ENCODE peak calls at places on chromosomes 12 and 14, in nine cellular contexts. W is substantia nigra; T is germinal center; J is choroid plexus epithelial cell; M is amniotic stem cell; Z is LoVo; R is WERI-Rb-1; I is A172; D is stimulated activated CD8-positive, alpha-beta memory T cell treated with anti-CD3 and anti-CD28 coated beads, Interleukin-7, amount 100 ng/mL, for 1 hour. Q is an unnamed sample.

GRCh38 chr12:108218911-108219310 is 89.8 kb downstream of the WSCD2 start:
- DNase-seq in W (no peak), T (no peak), J (no peak), M (no peak), Z (no peak), R (peak), I (no peak), D (no peak), Q (no peak)

GRCh38 chr12:27333311-27334009 is 824 bp downstream of the BMAL2 start:
- DNase-seq in W (no peak), T (peak), J (peak), M (no peak), Z (peak), R (peak), I (no peak), D (no peak), Q (no peak)

GRCh38 chr14:100160534-100160916 is 1.1 kb upstream of the DEGS2 start:
- DNase-seq in W (no peak), T (no peak), J (no peak), M (no peak), Z (no peak), R (no peak), I (no peak), D (no peak), Q (no peak)

GRCh38 chr12:122836027-122836921 is 1.0 kb downstream of the HIP1R start:
- DNase-seq in W (peak), T (peak), J (no peak), M (no peak), Z (peak), R (no peak), I (no peak), D (no peak), Q (peak)

GRCh38 chr12:102950950-102951490 is 6.5 kb upstream of the ASCL1 start:
- DNase-seq in W (no peak), T (no peak), J (no peak), M (no peak), Z (no peak), R (no peak), I (no peak), D (no peak), Q (no peak)

GRCh38 chr12:111056618-111057521 is 136.5 kb upstream of the MYL2 start:
- DNase-seq in W (no peak), T (peak), J (no peak), M (no peak), Z (no peak), R (no peak), I (peak), D (peak), Q (no peak)

GRCh38 chr14:100155049-100155621 is 4.3 kb downstream of the DEGS2 start:
- DNase-seq in W (no peak), T (no peak), J (peak), M (no peak), Z (no peak), R (peak), I (no peak), D (no peak), Q (peak)

GRCh38 chr14:102554835-102555819 is 37.3 kb upstream of the RCOR1 start:
- DNase-seq in W (no peak), T (peak), J (no peak), M (no peak), Z (no peak), R (no peak), I (no peak), D (peak), Q (peak)

GRCh38 chr14:37051153-37051552 is 121.3 kb downstream of the SLC25A21 start:
- DNase-seq in W (no peak), T (no peak), J (peak), M (no peak), Z (no peak), R (no peak), I (no peak), D (no peak), Q (no peak)

GRCh38 chr12:122473543-122474323 is 27.0 kb downstream of the ZCCHC8 start:
- DNase-seq in W (no peak), T (no peak), J (peak), M (no peak), Z (no peak), R (no peak), I (peak), D (no peak), Q (peak)

GRCh38 chr12:44889162-44889561 is 13.0 kb upstream of the NELL2 start:
- DNase-seq in W (no peak), T (no peak), J (no peak), M (no peak), Z (no peak), R (no peak), I (peak), D (no peak), Q (no peak)

GRCh38 chr14:50232276-50232642 is 881 bp upstream of the SOS2 start:
- DNase-seq in W (no peak), T (no peak), J (no peak), M (no peak), Z (no peak), R (peak), I (no peak), D (no peak), Q (peak)

GRCh38 chr14:76617440-76617839 is 143.8 kb upstream of the VASH1 start:
- DNase-seq in W (no peak), T (no peak), J (no peak), M (no peak), Z (no peak), R (no peak), I (no peak), D (no peak), Q (no peak)

GRCh38 chr14:96824283-96824682 is 27.1 kb downstream of the VRK1 start:
- DNase-seq in W (no peak), T (no peak), J (peak), M (no peak), Z (no peak), R (no peak), I (no peak), D (no peak), Q (peak)

GRCh38 chr14:23517650-23518329 is 33.8 kb downstream of the ZFHX2 start:
- DNase-seq in W (no peak), T (no peak), J (no peak), M (no peak), Z (no peak), R (no peak), I (no peak), D (no peak), Q (no peak)

GRCh38 chr14:43041207-43041606 is 1434.5 kb downstream of the LRFN5 start:
- DNase-seq in W (no peak), T (no peak), J (no peak), M (no peak), Z (no peak), R (no peak), I (no peak), D (no peak), Q (no peak)

GRCh38 chr12:79677667-79678066 is 13.1 kb downstream of the PAWR start:
- DNase-seq in W (no peak), T (no peak), J (no peak), M (no peak), Z (peak), R (no peak), I (no peak), D (no peak), Q (no peak)

GRCh38 chr14:51463461-51463860 is 188.2 kb upstream of the FRMD6 start:
- DNase-seq in W (no peak), T (peak), J (no peak), M (no peak), Z (no peak), R (no peak), I (no peak), D (no peak), Q (no peak)

GRCh38 chr12:28771961-28772360 is 377.1 kb upstream of the FAR2 start:
- DNase-seq in W (no peak), T (no peak), J (no peak), M (no peak), Z (peak), R (no peak), I (no peak), D (no peak), Q (no peak)

GRCh38 chr14:32251530-32251929 is 48.5 kb upstream of the RNU6-8 start:
- DNase-seq in W (no peak), T (no peak), J (no peak), M (no peak), Z (no peak), R (no peak), I (no peak), D (no peak), Q (no peak)

Q was measured in fibroblast of pulmonary artery.